ENCODE peak calls at places on chromosomes 6 and 20, in five cellular contexts. N is HepG2, E is K562, T is SK-N-SH, O is GM12878. M is an unnamed sample.
A peak's percentile ranks its signal among the peaks of the same experiment; 100 is the strongest.

GRCh38 chr6:169846286-169847056 is 95.0 kb downstream of the ERMARD start:
- DNase-seq in N (no peak), E (no peak), T (no peak), O (no peak), M (no peak)

GRCh38 chr6:3005874-3006273 is 6.2 kb downstream of the NQO2 start:
- DNase-seq in N (no peak), E (no peak), T (no peak), O (no peak), M (no peak)

GRCh38 chr20:61170521-61170920 is 81.5 kb upstream of the CDH4 start:
- DNase-seq in N (no peak), E (no peak), T (no peak), O (no peak), M (no peak)

GRCh38 chr6:139256087-139256486 is 35.7 kb downstream of the TXLNB start:
- DNase-seq in N (no peak), E (no peak), T (no peak), O (no peak), M (no peak)

GRCh38 chr6:150767161-150767560 is 98.3 kb upstream of the MTHFD1L start:
- DNase-seq in N (no peak), E (no peak), T (no peak), O (no peak), M (no peak)

GRCh38 chr6:5398530-5398929 is 137.2 kb downstream of the FARS2 start:
- DNase-seq in N (peak; percentile 35), E (peak; percentile 67), T (peak; percentile 25), O (no peak), M (peak; percentile 28)

GRCh38 chr6:30206799-30207618 is 6.2 kb downstream of the TRIM26 start:
- DNase-seq in N (peak; percentile 95), E (no peak), T (no peak), O (no peak), M (no peak)

GRCh38 chr6:117118490-117118889 is 146.9 kb upstream of the VGLL2 start:
- DNase-seq in N (no peak), E (no peak), T (no peak), O (no peak), M (no peak)

GRCh38 chr6:107823047-107823557 is 1.0 kb downstream of the SCML4 start:
- DNase-seq in N (no peak), E (peak; percentile 13), T (no peak), O (no peak), M (no peak)

GRCh38 chr6:72553531-72554202 is 68.2 kb upstream of the KCNQ5 start:
- DNase-seq in N (no peak), E (peak; percentile 64), T (no peak), O (no peak), M (no peak)

GRCh38 chr6:39402239-39402751 is 79.8 kb upstream of the KCNK16 start:
- DNase-seq in N (no peak), E (no peak), T (no peak), O (no peak), M (no peak)

DNA sequence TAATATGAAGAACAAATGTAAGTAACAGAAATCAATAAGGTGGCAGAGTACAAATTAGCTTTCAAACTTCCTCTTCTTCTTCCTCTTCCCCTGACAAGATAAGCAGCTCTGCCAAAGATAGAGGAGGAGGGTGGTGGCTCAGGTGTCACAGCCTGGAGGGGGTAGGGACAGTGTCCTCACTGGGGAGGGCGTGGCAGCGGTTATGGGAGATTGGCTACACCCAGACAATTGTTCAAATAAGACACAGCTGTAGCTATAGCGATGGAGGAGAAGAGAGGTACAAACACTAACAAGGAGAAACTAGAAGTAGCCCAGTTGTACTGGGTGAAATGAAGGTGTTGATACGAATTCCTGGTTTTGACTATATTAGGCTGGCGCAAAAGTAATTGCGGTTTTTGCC is 198.5 kb downstream of the TBXT start:
- DNase-seq in N (no peak), E (no peak), T (no peak), O (no peak), M (no peak)
- H3K4me3 ChIP-seq in N (no peak overlapping the region), E (no peak overlapping the region), T (no peak overlapping the region), O (no peak overlapping the region), M (no peak overlapping the region)

DNA sequence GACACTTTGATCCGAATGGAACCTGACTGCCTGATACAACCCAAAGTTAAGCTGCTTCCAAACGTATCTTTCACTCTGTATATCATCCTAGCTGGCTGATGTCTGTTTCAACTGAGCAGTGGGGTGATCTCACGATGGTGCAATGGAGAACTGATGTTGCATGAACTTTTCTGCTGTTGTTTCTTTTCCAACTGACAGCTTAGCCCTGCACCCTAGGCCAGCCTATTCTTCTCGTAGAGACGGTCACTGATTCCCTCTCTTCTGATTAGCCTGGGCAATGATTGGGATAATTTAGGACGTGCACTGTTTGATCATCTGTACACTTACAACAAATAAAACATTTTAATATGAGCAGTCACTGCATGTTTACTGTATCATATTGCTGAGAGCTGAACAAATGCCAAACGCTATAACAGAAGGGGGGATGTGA is 184.9 kb downstream of the ZNF217 start:
- DNase-seq in N (no peak), E (no peak), T (no peak), O (no peak), M (peak; percentile 71)
- TF ChIP-seq GABPA in N (no peak), E (no peak), T (no peak), O (no peak), M (no peak)

DNA sequence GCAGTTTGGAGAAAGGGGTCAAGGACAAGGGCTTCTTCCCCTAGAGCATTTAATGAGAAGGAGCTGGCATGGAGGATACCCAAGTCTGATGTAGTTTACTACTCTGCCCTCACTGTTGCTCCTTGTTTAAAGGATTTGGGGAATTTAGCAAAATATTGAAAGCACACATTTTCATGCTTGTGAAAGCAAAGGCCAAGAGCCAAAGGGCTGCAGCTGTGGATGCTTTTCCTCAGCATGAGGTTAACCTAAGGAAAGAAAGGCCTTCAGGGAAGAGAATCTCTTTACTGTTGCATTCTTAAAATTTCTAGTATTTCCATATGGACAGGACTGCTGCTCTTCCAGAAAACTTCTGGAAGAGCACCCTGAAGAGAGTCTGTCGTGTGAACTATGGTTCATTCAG is 45.9 kb upstream of the SASH1 start:
- DNase-seq in N (no peak), E (no peak), T (no peak), O (no peak), M (no peak)
- TF ChIP-seq REST in N (no peak), E (no peak), T (no peak), O (no peak), M (no peak)

GRCh38 chr20:57260959-57261357 is 5.5 kb downstream of the BMP7 start:
- DNase-seq in N (no peak), E (no peak), T (no peak), O (no peak), M (no peak)
- H3K4me3 ChIP-seq in N (no peak overlapping the region), E (no peak overlapping the region), T (no peak overlapping the region), O (no peak overlapping the region), M (no peak overlapping the region)

DNA sequence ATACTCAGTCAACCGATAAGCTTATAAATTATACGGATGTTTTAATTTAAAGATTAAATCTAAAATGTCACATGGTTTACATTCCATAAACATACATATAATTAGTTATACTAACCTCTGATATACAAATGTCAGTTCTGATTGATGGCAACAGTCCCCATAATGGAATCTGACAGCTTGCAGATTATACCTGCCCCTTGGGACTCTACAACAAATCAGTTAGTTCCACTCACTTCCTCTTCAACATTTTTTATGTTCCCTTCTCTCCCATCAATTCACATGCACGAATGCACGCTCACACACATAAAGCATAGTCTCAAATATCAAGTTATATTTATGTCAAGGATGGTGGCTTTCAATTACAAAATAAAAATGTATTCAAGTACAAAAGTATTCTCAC is 150.5 kb downstream of the ASCC3 start:
- DNase-seq in N (no peak), E (no peak), T (no peak), O (no peak), M (no peak)
- TF ChIP-seq GABPA in N (no peak), E (no peak), T (no peak), O (no peak), M (no peak)

DNA sequence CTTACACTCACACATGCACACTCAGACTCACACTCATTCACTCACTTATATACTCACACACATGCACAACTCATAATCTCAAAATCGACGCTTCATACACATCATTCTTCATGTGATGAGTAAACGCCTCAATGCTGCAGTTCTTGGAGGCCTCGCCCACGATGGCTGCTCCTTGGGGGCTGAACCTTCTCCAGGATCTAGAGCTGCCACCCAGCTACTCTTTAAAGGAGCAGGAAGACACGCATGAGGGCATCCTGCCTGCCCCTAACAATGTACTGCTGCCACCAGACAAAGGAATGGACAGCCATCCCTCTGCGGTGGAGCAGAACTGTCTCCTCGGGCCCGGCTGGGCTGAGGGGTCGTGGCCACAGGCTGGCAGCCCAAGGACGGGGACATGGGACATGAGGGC is 35.4 kb downstream of the SUN5 start:
- DNase-seq in N (no peak), E (no peak), T (no peak), O (no peak), M (no peak)
- TF ChIP-seq REST in N (no peak), E (no peak), T (no peak), O (no peak), M (no peak)

GRCh38 chr6:167932468-167933276 is 64.8 kb upstream of the KIF25 start:
- DNase-seq in N (peak; percentile 88), E (no peak), T (no peak), O (no peak), M (no peak)
- H3K4me3 ChIP-seq in N (peak overlapping the region; percentile 48), E (no peak overlapping the region), T (no peak overlapping the region), O (no peak overlapping the region), M (no peak overlapping the region)

GRCh38 chr6:137389150-137389664 is 105.0 kb downstream of the OLIG3 start:
- DNase-seq in N (no peak), E (peak; percentile 41), T (no peak), O (peak; percentile 51), M (peak; percentile 91)
- TF ChIP-seq GABPA in N (no peak), E (no peak), T (no peak), O (no peak), M (no peak)

GRCh38 chr20:59359908-59360307 is 59.5 kb downstream of the EDN3 start:
- DNase-seq in N (no peak), E (no peak), T (no peak), O (no peak), M (no peak)
- TF ChIP-seq REST in N (no peak), E (no peak), T (no peak), O (no peak), M (no peak)